ENCODE peak calls at places on chromosomes 5 and 9, in seven cellular contexts. C is amygdala, A is NCI-H2107, J is A549, H is cortex of kidney, I is non-pigmented ciliary epithelial cell, B is A172. O is an unnamed sample.
A peak's percentile ranks its signal among the peaks of the same experiment; 100 is the strongest.

GRCh38 chr9:84139296-84140100 is 158.9 kb downstream of the RMI1 start:
- DNase-seq in C (peak; percentile 6), A (peak; percentile 81), J (no peak), H (no peak), I (no peak), B (peak; percentile 8), O (no peak)

GRCh38 chr5:171555160-171555559 is 135.7 kb downstream of the FGF18 start:
- DNase-seq in C (no peak), A (no peak), J (no peak), H (no peak), I (no peak), B (no peak), O (no peak)

GRCh38 chr5:175261098-175261497 is 182.9 kb downstream of the DRD1 start:
- DNase-seq in C (no peak), A (no peak), J (no peak), H (no peak), I (no peak), B (no peak), O (no peak)

GRCh38 chr5:151068571-151069197 is 12.2 kb downstream of the TNIP1 start:
- DNase-seq in C (no peak), A (no peak), J (no peak), H (no peak), I (no peak), B (peak; percentile 81), O (no peak)

GRCh38 chr9:16406536-16407225 is 463.8 kb downstream of the BNC2 start:
- DNase-seq in C (no peak), A (no peak), J (no peak), H (no peak), I (no peak), B (no peak), O (no peak)

GRCh38 chr9:125521462-125522327 is 185.3 kb downstream of the MAPKAP1 start:
- DNase-seq in C (no peak), A (no peak), J (peak; percentile 35), H (no peak), I (peak; percentile 92), B (peak; percentile 99), O (peak; percentile 99)

GRCh38 chr9:134193912-134194535 is 29.7 kb upstream of the RNU6ATAC start:
- DNase-seq in C (no peak), A (no peak), J (no peak), H (no peak), I (no peak), B (no peak), O (no peak)

GRCh38 chr9:91795500-91796241 is 154.4 kb downstream of the ROR2 start:
- DNase-seq in C (no peak), A (no peak), J (no peak), H (no peak), I (no peak), B (peak; percentile 52), O (peak; percentile 21)

GRCh38 chr9:125409217-125409636 is 147.6 kb downstream of the GAPVD1 start:
- DNase-seq in C (no peak), A (no peak), J (no peak), H (no peak), I (no peak), B (peak; percentile 40), O (peak; percentile 54)

GRCh38 chr5:142816577-142816976 is 46.4 kb downstream of the ARHGAP26 start:
- DNase-seq in C (no peak), A (peak; percentile 24), J (no peak), H (no peak), I (no peak), B (peak; percentile 71), O (no peak)

GRCh38 chr5:173667702-173668101 is 51.3 kb upstream of the BOD1 start:
- DNase-seq in C (no peak), A (no peak), J (no peak), H (no peak), I (no peak), B (no peak), O (no peak)

GRCh38 chr9:135701067-135701967 is 668 bp upstream of the KCNT1 start:
- DNase-seq in C (no peak), A (no peak), J (no peak), H (no peak), I (no peak), B (no peak), O (no peak)

GRCh38 chr5:172554562-172554961 is 86.5 kb upstream of the NEURL1B start:
- DNase-seq in C (no peak), A (no peak), J (no peak), H (no peak), I (no peak), B (no peak), O (no peak)

GRCh38 chr5:136330353-136330913 is 34.9 kb downstream of the TRPC7 start:
- DNase-seq in C (no peak), A (peak; percentile 0), J (no peak), H (no peak), I (no peak), B (no peak), O (no peak)